ENCODE peak calls at places on chromosomes 6 and 20, in four cellular contexts. One of them, this sample, is unnamed.
A peak's percentile ranks its signal among the peaks of the same experiment; 100 is the strongest.

GRCh38 chr6:100880901-100881706 is at the start of gene ASCC3:
- DNase-seq in mucosa of descending colon: peak; percentile 97
- DNase-seq in tibial artery: peak; percentile 95
- DNase-seq in kidney: peak; percentile 98
- DNase-seq in this sample: peak; percentile 87

GRCh38 chr6:70369332-70369950 is 43.9 kb upstream of the FAM135A start:
- DNase-seq in tibial artery: no peak
- DNase-seq in mucosa of descending colon: peak; percentile 79
- DNase-seq in kidney: peak; percentile 71
- DNase-seq in this sample: peak; percentile 50

GRCh38 chr20:36538026-36538764 is 3.1 kb upstream of the MYL9 start:
- DNase-seq in tibial artery: peak; percentile 66
- DNase-seq in mucosa of descending colon: no peak
- DNase-seq in kidney: no peak
- DNase-seq in this sample: no peak

GRCh38 chr20:51631011-51631950 is 88.8 kb upstream of the NFATC2 start:
- DNase-seq in mucosa of descending colon: no peak
- DNase-seq in kidney: peak; percentile 86
- DNase-seq in tibial artery: peak; percentile 85
- DNase-seq in this sample: peak; percentile 87

GRCh38 chr6:47159763-47160162 is 117.6 kb upstream of the ADGRF1 start:
- DNase-seq in kidney: no peak
- DNase-seq in tibial artery: no peak
- DNase-seq in mucosa of descending colon: no peak
- DNase-seq in this sample: no peak

GRCh38 chr6:89355511-89356185 is 3.1 kb upstream of the UBE2J1 start:
- DNase-seq in tibial artery: no peak
- DNase-seq in kidney: no peak
- DNase-seq in mucosa of descending colon: no peak
- DNase-seq in this sample: no peak

GRCh38 chr6:138673317-138674014 is 100.1 kb upstream of the CCDC28A start:
- DNase-seq in tibial artery: no peak
- DNase-seq in mucosa of descending colon: no peak
- DNase-seq in kidney: no peak
- DNase-seq in this sample: no peak

GRCh38 chr20:51447097-51447764 is 95.3 kb downstream of the NFATC2 start:
- DNase-seq in kidney: peak; percentile 89
- DNase-seq in mucosa of descending colon: peak; percentile 37
- DNase-seq in tibial artery: peak; percentile 86
- DNase-seq in this sample: no peak

GRCh38 chr20:44633872-44634600 is 17.5 kb downstream of the ADA start:
- DNase-seq in tibial artery: no peak
- DNase-seq in kidney: no peak
- DNase-seq in mucosa of descending colon: no peak
- DNase-seq in this sample: no peak

GRCh38 chr6:158086706-158087518 is 81.2 kb downstream of the SERAC1 start:
- DNase-seq in tibial artery: peak; percentile 95
- DNase-seq in kidney: peak; percentile 89
- DNase-seq in mucosa of descending colon: no peak
- DNase-seq in this sample: peak; percentile 59

GRCh38 chr6:26097268-26097875 is 10.1 kb downstream of the HFE start:
- DNase-seq in kidney: no peak
- DNase-seq in tibial artery: no peak
- DNase-seq in mucosa of descending colon: peak; percentile 53
- DNase-seq in this sample: no peak

GRCh38 chr6:24824142-24824755 is 25.5 kb upstream of the ARMH2 start:
- DNase-seq in mucosa of descending colon: no peak
- DNase-seq in kidney: no peak
- DNase-seq in tibial artery: no peak
- DNase-seq in this sample: no peak

GRCh38 chr6:137261393-137262154 is 42.4 kb upstream of the IFNGR1 start:
- DNase-seq in kidney: no peak
- DNase-seq in mucosa of descending colon: no peak
- DNase-seq in tibial artery: no peak
- DNase-seq in this sample: no peak